ENCODE peak calls at places on chromosome 3, in eight cellular contexts. Q is nephron progenitor cell, B is AG09309, M is tibial nerve, I is activated B cell treated with CpG ODN at 0.5 μM for 24 hours, U is choroid plexus epithelial cell, A is foreskin keratinocyte, L is testis. H is an unnamed sample.

GRCh38 chr3:129238945-129239705 is 10.3 kb upstream of the COPG1 start:
- DNase-seq in B (peak), U (peak), Q (no peak), L (no peak), A (no peak), I (no peak), M (no peak), H (no peak)

GRCh38 chr3:65855370-65856100 is 183.2 kb downstream of the MAGI1 start:
- DNase-seq in I (no peak), B (peak), M (no peak), Q (no peak), L (no peak), U (peak), A (no peak), H (peak)

GRCh38 chr3:120071259-120071658 is 23.0 kb downstream of the GSK3B start:
- DNase-seq in Q (no peak), M (no peak), I (no peak), U (no peak), A (no peak), L (no peak), B (no peak), H (no peak)

GRCh38 chr3:151091685-151092352 is 6.4 kb downstream of the MED12L start:
- DNase-seq in B (no peak), M (no peak), I (no peak), U (no peak), L (no peak), Q (no peak), A (no peak), H (peak)

GRCh38 chr3:139199421-139200010 is 144.3 kb upstream of the MRPS22 start:
- DNase-seq in A (no peak), M (no peak), L (no peak), B (peak), I (no peak), U (peak), Q (no peak), H (peak)

GRCh38 chr3:23129817-23130216 is 73.3 kb upstream of the UBE2E2 start:
- DNase-seq in A (no peak), L (no peak), M (no peak), B (peak), Q (no peak), I (no peak), U (peak), H (peak)

GRCh38 chr3:185823280-185824044 is 1.4 kb downstream of the IGF2BP2 start:
- DNase-seq in A (no peak), L (peak), I (peak), Q (peak), U (peak), B (no peak), M (no peak), H (no peak)

GRCh38 chr3:61748288-61748687 is 186.9 kb downstream of the PTPRG start:
- DNase-seq in B (no peak), L (no peak), I (no peak), M (no peak), A (no peak), U (no peak), Q (no peak), H (no peak)

GRCh38 chr3:149969110-149969944 is 1.4 kb downstream of the PFN2 start:
- DNase-seq in U (peak), L (peak), M (peak), I (no peak), Q (peak), A (no peak), B (no peak), H (peak)

GRCh38 chr3:69579527-69580165 is 159.6 kb upstream of the MITF start:
- DNase-seq in L (no peak), A (no peak), Q (no peak), I (no peak), B (no peak), U (no peak), M (no peak), H (no peak)

GRCh38 chr3:79766474-79767193 is 1.2 kb downstream of the ROBO1 start:
- DNase-seq in U (peak), L (peak), M (no peak), B (no peak), A (no peak), Q (peak), I (no peak), H (no peak)

GRCh38 chr3:104297617-104298016 is 1069.1 kb upstream of the ALCAM start:
- DNase-seq in Q (no peak), L (no peak), A (no peak), M (no peak), I (no peak), B (no peak), U (no peak), H (no peak)

GRCh38 chr3:56976666-56977560 is 83.6 kb upstream of the SPATA12 start:
- DNase-seq in B (peak), L (peak), A (no peak), Q (peak), U (peak), M (no peak), I (no peak), H (peak)

GRCh38 chr3:129054605-129055104 is 5.9 kb upstream of the GP9 start:
- DNase-seq in U (peak), I (no peak), M (no peak), Q (no peak), B (no peak), A (no peak), L (no peak), H (no peak)

GRCh38 chr3:28317438-28318022 is 31.0 kb upstream of the ZCWPW2 start:
- DNase-seq in B (no peak), L (peak), M (no peak), Q (peak), A (no peak), U (peak), I (no peak), H (peak)

GRCh38 chr3:78427303-78427702 is 1340.5 kb downstream of the ROBO1 start:
- DNase-seq in U (peak), B (peak), Q (no peak), M (no peak), A (no peak), L (no peak), I (no peak), H (no peak)

GRCh38 chr3:64684715-64685261 is 3.0 kb downstream of the ADAMTS9 start:
- DNase-seq in U (peak), L (peak), M (no peak), A (peak), I (no peak), Q (peak), B (no peak), H (no peak)

GRCh38 chr3:116155830-116156229 is 289.5 kb downstream of the LSAMP start:
- DNase-seq in A (no peak), U (no peak), I (no peak), Q (no peak), B (no peak), L (no peak), M (no peak), H (no peak)

GRCh38 chr3:64049136-64049535 is 25.8 kb upstream of the PSMD6 start:
- DNase-seq in L (no peak), A (peak), I (no peak), U (peak), B (peak), M (no peak), Q (no peak), H (peak)

GRCh38 chr3:50345586-50345985 is at the start of gene ZMYND10:
- DNase-seq in B (no peak), I (peak), A (no peak), Q (peak), M (no peak), U (peak), L (peak), H (peak)

GRCh38 chr3:76400141-76400540 is 614.8 kb upstream of the ZNF717 start:
- DNase-seq in M (no peak), L (no peak), A (no peak), B (no peak), U (peak), Q (no peak), I (no peak), H (no peak)

GRCh38 chr3:54122046-54122801 is at the start of gene CACNA2D3:
- DNase-seq in I (no peak), L (peak), M (no peak), A (no peak), B (no peak), Q (peak), U (peak), H (no peak)

GRCh38 chr3:52890735-52891134 is 6.6 kb downstream of the STIMATE start:
- DNase-seq in Q (no peak), M (no peak), U (no peak), L (no peak), A (no peak), B (no peak), I (no peak), H (no peak)

GRCh38 chr3:43102773-43103480 is 3.0 kb downstream of the POMGNT2 start:
- DNase-seq in L (no peak), M (no peak), I (no peak), U (no peak), Q (no peak), A (no peak), B (no peak), H (no peak)

GRCh38 chr3:142963266-142964149 is at the start of gene PAQR9:
- DNase-seq in L (no peak), Q (peak), M (no peak), B (no peak), I (no peak), U (no peak), A (no peak), H (no peak)

GRCh38 chr3:147387550-147388394 is 18.6 kb downstream of the ZIC4 start:
- DNase-seq in Q (no peak), B (no peak), L (no peak), A (no peak), I (no peak), M (no peak), U (no peak), H (no peak)

GRCh38 chr3:198081421-198081844 is 121.4 kb downstream of the LMLN start:
- DNase-seq in A (no peak), B (no peak), Q (no peak), U (no peak), L (no peak), M (no peak), I (no peak), H (no peak)

DNA sequence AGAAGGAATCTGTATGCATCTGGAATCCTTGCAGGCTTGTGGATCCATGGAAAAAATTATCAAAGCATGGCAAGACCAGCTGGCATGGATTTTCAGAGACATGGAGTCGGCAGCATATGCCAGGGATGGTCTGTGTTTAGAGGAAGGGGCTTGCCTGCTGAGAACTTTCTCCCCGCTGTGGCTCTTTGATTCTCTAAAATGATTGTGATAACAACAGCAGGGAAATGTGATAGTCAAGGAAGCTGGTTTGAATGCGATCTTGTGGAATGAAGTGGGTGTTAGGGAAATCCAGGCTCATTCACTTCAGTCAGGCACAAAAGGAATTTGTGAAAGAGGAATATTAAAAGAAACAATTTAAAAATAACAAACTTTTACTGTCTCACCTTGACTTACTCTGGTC is 245.7 kb upstream of the THRB start:
- DNase-seq in I (no peak), L (no peak), A (no peak), U (no peak), M (no peak), B (no peak), Q (no peak), H (no peak)
- TF ChIP-seq CTCF in I (no peak), L (no peak), A (no peak), U (no peak), M (no peak), B (no peak), Q (no peak), H (no peak)

GRCh38 chr3:119035014-119035346 is 334 bp upstream of the IGSF11 start:
- DNase-seq in L (no peak), B (no peak), I (no peak), U (no peak), Q (no peak), M (no peak), A (no peak), H (no peak)
- TF ChIP-seq CTCF in L (no peak), B (no peak), I (no peak), U (no peak), Q (no peak), M (no peak), A (no peak), H (no peak)

DNA sequence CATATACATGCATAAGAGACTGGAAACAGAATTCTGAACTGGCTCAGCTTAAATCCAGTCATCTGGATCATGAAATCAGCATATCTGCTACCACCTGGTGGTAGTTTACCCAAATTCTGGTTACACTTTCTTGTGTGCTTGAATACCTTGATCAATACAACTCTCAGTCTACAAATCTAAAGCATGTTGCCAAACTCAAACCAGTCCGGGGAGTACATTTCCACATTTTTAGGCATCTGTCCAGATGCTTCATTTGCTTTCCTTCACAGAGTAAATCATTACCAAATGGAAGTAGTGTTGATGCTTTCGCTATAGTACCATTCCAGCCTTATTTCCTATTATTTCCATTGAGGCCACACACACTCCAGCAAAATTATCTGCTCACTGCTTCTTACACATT is 126.4 kb downstream of the P2RY1 start:
- DNase-seq in U (peak), A (no peak), M (no peak), I (no peak), B (no peak), Q (no peak), L (no peak), H (no peak)
- TF ChIP-seq CTCF in U (peak), A (peak), M (no peak), I (no peak), B (peak), Q (peak), L (peak), H (peak)

GRCh38 chr3:192128060-192128459 is 599.3 kb downstream of the FGF12 start:
- DNase-seq in I (no peak), A (no peak), B (no peak), Q (no peak), L (no peak), U (no peak), M (no peak), H (no peak)

GRCh38 chr3:192133271-192133670 is 594.1 kb downstream of the FGF12 start:
- DNase-seq in Q (no peak), A (no peak), U (no peak), B (no peak), I (no peak), L (no peak), M (no peak), H (peak)

GRCh38 chr3:192128922-192129321 is 598.4 kb downstream of the FGF12 start:
- DNase-seq in U (no peak), Q (no peak), L (no peak), B (no peak), M (no peak), A (no peak), I (no peak), H (no peak)

GRCh38 chr3:192129586-192129985 is 597.8 kb downstream of the FGF12 start:
- DNase-seq in M (no peak), Q (no peak), L (no peak), I (no peak), U (no peak), A (no peak), B (no peak), H (no peak)

DNA sequence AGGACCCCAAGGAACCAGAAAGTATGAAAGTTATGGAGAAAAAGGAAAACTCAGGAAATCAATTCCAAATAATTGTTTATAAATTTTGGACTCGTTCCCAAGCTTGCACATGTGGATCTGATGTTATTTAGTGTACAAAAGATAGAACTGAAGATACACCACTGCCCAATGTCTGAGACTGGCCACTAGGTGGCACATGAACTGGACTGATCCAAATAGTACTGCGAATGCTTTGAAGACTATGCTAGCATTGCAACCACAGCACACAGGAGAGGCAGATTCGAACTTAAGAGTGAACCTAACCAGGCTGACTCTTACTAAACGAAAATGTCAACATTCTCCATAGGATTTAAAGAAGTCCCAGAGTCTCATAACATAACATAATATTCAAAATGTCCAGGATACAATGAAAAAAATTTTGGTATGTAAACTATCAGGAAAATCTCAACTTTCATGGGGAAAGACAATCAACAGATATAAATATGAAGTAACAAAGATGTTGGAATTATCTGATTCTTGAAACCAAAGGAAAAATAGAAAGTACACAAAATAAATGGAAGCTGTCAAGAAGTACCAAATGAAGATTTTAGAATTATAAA is 596.7 kb downstream of the FGF12 start:
- DNase-seq in I (no peak), L (peak), B (no peak), Q (peak), M (no peak), A (peak), U (peak), H (peak)
- TF ChIP-seq CTCF in I (no peak), L (peak), B (peak), Q (peak), M (peak), A (peak), U (peak), H (peak)

DNA sequence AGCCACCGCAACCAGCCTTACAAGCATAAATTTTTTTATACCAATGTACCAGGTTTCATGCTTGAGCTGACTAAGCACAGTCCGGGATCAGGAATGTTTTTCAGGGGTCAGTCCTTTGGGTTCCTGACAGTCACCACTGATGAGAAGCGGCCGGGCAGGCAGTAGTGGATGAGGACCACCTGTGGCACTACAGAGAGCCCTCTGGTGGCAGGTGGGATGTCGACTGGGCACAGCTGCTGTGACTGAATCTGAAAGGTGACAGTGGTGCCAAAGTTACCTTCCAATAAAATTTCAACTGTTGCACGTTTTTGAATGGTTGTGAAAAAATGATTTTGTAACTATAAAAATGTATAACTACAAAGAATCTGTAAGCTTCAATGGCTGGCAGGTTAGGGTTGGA is 34.0 kb downstream of the TPRA1 start:
- DNase-seq in L (no peak), I (no peak), M (no peak), U (no peak), Q (no peak), B (no peak), A (no peak), H (no peak)
- TF ChIP-seq CTCF in L (no peak), I (no peak), M (no peak), U (peak), Q (no peak), B (no peak), A (no peak), H (peak)

GRCh38 chr3:127091376-127091775 is 101.6 kb upstream of the PRR23E start:
- DNase-seq in M (no peak), A (no peak), L (no peak), I (no peak), Q (no peak), B (no peak), U (no peak), H (no peak)
- TF ChIP-seq CTCF in M (no peak), A (no peak), L (no peak), I (no peak), Q (no peak), B (no peak), U (no peak), H (no peak)

DNA sequence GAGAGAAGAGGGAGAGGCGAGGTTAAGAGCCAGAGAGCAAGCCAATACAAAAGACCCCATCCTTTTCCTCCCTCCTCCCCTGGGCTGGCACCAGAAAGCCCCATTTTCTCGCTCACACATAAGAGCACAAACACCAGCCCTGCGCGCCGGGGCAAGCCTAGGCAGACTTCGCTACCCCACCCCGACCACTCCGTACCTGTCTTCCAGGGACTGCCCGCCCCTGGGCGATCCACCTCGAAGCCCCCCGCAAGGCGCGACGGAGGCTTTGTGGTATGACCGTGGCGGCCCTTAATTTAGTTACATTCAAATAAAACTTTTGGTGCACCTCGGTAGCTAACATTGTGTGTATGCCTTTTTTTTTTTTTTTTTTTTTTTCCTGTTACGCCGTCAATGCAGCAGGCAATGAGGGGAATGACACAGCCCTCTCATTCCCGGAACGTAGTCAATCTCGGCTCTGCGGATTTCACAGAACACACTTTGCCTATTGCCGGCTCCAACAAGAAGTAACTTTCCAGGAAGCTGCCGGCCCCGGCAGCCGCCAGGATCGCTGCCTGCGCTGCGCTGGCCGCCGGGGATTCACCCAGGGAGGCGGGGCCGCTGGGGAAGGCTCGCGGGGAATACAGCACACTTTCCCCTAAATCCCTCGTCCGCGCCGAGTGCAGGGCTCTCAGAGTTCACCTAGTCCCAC is 7.7 kb downstream of the BCL6 start:
- DNase-seq in A (peak), M (peak), B (no peak), U (peak), Q (peak), L (peak), I (peak), H (peak)
- TF ChIP-seq CTCF in A (peak), M (no peak), B (peak), U (no peak), Q (no peak), L (peak), I (no peak), H (peak)

GRCh38 chr3:37833790-37834189 is 27.9 kb upstream of the CTDSPL start:
- DNase-seq in L (peak), U (no peak), I (no peak), A (no peak), B (no peak), Q (no peak), M (no peak), H (no peak)
- TF ChIP-seq CTCF in L (peak), U (peak), I (no peak), A (peak), B (peak), Q (peak), M (no peak), H (peak)

DNA sequence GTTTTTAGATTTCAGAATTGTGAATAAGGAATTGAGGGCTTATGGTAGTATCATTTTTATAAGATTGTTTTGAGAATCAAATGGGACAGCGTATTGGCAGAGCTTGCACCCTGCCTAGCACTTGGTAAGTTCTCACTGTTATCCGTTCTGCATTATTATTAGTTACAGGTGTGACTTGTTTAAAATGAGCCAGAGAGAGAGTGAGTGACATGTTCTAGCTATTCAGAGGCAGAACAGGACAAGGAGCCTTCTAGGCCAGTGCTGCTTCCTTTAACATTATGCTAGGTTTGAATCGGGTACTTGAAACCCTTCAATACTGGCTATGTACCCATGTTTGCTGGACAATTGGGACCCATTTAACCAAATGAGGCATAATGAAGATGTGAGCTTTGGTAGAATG is 133.7 kb downstream of the FILIP1L start:
- DNase-seq in I (no peak), B (no peak), M (no peak), L (no peak), Q (no peak), A (no peak), U (no peak), H (no peak)
- TF ChIP-seq CTCF in I (no peak), B (no peak), M (no peak), L (no peak), Q (no peak), A (no peak), U (no peak), H (no peak)

H was measured in HFFc6.